ENCODE peak calls at places on chromosomes 7 and 10, in five cellular contexts. B is GM12878, V is fibroblast of lung, F is A673, H is PC-9. X is an unnamed sample.

GRCh38 chr7:45566386-45566785 is 7.8 kb upstream of the ADCY1 start:
- DNase-seq in V (no peak), B (no peak), F (no peak), H (no peak), X (no peak)

GRCh38 chr10:43502931-43503330 is 66.0 kb downstream of the ZNF487 start:
- DNase-seq in V (no peak), H (no peak), F (no peak), B (no peak), X (no peak)

GRCh38 chr10:113665806-113666354 is 2.0 kb upstream of the NRAP start:
- DNase-seq in V (peak), F (no peak), H (peak), B (no peak), X (no peak)

GRCh38 chr7:156650042-156650441 is 9.5 kb downstream of the RNF32 start:
- DNase-seq in H (no peak), V (no peak), F (peak), B (no peak), X (no peak)

GRCh38 chr10:8439040-8439439 is 384.6 kb downstream of the GATA3 start:
- DNase-seq in B (no peak), H (no peak), V (no peak), F (no peak), X (no peak)

GRCh38 chr7:84949501-84949900 is 237.4 kb downstream of the SEMA3D start:
- DNase-seq in V (peak), B (no peak), F (no peak), H (no peak), X (no peak)

GRCh38 chr10:48661441-48661840 is 23.2 kb upstream of the WDFY4 start:
- DNase-seq in V (no peak), F (no peak), B (no peak), H (no peak), X (no peak)

GRCh38 chr10:94358480-94358879 is 4.3 kb downstream of the NOC3L start:
- DNase-seq in B (no peak), V (peak), F (no peak), H (peak), X (no peak)

GRCh38 chr10:60479305-60480020 is 89.8 kb upstream of the ANK3 start:
- DNase-seq in F (peak), H (peak), B (no peak), V (peak), X (no peak)

GRCh38 chr7:29289156-29290021 is 94.8 kb downstream of the CHN2 start:
- DNase-seq in B (peak), F (no peak), V (peak), H (no peak), X (no peak)

GRCh38 chr10:123204127-123204461 is 49.9 kb downstream of the BUB3 start:
- DNase-seq in B (no peak), V (no peak), F (no peak), H (no peak), X (no peak)

GRCh38 chr10:35379226-35380137 is 43.2 kb downstream of the CCNY start:
- DNase-seq in B (peak), H (no peak), V (peak), F (peak), X (peak)

GRCh38 chr10:102621418-102622325 is 22.6 kb upstream of the TRIM8 start:
- DNase-seq in F (no peak), H (no peak), B (no peak), V (peak), X (no peak)

GRCh38 chr7:148485618-148486017 is 104.9 kb upstream of the C7orf33 start:
- DNase-seq in B (no peak), F (peak), H (no peak), V (no peak), X (no peak)

GRCh38 chr7:158431941-158432347 is 155.7 kb downstream of the PTPRN2 start:
- DNase-seq in V (peak), B (no peak), H (peak), F (no peak), X (no peak)

GRCh38 chr10:3323865-3324498 is 151.4 kb upstream of the PITRM1 start:
- DNase-seq in H (no peak), F (peak), V (peak), B (no peak), X (no peak)

GRCh38 chr7:120996333-120996982 is 7.9 kb downstream of the CPED1 start:
- DNase-seq in V (peak), H (peak), F (peak), B (no peak), X (no peak)

GRCh38 chr7:123624527-123625183 is 23.0 kb downstream of the ASB15 start:
- DNase-seq in B (peak), F (peak), H (no peak), V (no peak), X (peak)

GRCh38 chr10:68348265-68348741 is 15.6 kb upstream of the PBLD start:
- DNase-seq in V (peak), B (no peak), H (no peak), F (peak), X (no peak)

GRCh38 chr10:110641256-110641655 is 2.9 kb upstream of the RBM20 start:
- DNase-seq in F (peak), V (peak), H (peak), B (no peak), X (no peak)

GRCh38 chr7:77497079-77497478 is 40.0 kb upstream of the PTPN12 start:
- DNase-seq in V (no peak), B (no peak), H (no peak), F (no peak), X (no peak)

GRCh38 chr10:72146559-72147323 is 58.4 kb upstream of the SPOCK2 start:
- DNase-seq in F (no peak), H (no peak), B (no peak), V (no peak), X (no peak)

GRCh38 chr10:58791137-58791536 is 278.5 kb downstream of the BICC1 start:
- DNase-seq in V (peak), F (no peak), B (no peak), H (peak), X (no peak)

GRCh38 chr7:140156460-140157080 is 20.2 kb downstream of the KDM7A start:
- DNase-seq in B (no peak), F (no peak), V (no peak), H (no peak), X (no peak)

GRCh38 chr10:36412942-36413341 is 712.5 kb upstream of the ANKRD30A start:
- DNase-seq in F (no peak), H (no peak), V (no peak), B (no peak), X (no peak)

GRCh38 chr7:28315565-28316420 is 96.5 kb upstream of the CREB5 start:
- DNase-seq in F (no peak), H (no peak), V (peak), B (no peak), X (no peak)

GRCh38 chr7:48718731-48719387 is 205.5 kb upstream of the CDC14C start:
- DNase-seq in V (no peak), B (no peak), F (no peak), H (no peak), X (no peak)

GRCh38 chr10:62394556-62395018 is 20.4 kb downstream of the ZNF365 start:
- DNase-seq in B (no peak), V (no peak), F (no peak), H (no peak), X (no peak)
- TF ChIP-seq CTCF in B (no peak), V (no peak), F (no peak), H (no peak), X (no peak)

GRCh38 chr10:131946880-131947279 is 34.8 kb downstream of the BNIP3 start:
- DNase-seq in H (no peak), B (no peak), F (no peak), V (peak), X (no peak)

GRCh38 chr10:131938681-131939080 is 37.9 kb downstream of the PPP2R2D start:
- DNase-seq in H (no peak), F (no peak), B (no peak), V (no peak), X (no peak)

GRCh38 chr10:131942455-131942854 is 39.3 kb downstream of the BNIP3 start:
- DNase-seq in H (no peak), F (no peak), B (no peak), V (no peak), X (no peak)

GRCh38 chr10:131946321-131946751 is 35.4 kb downstream of the BNIP3 start:
- DNase-seq in B (no peak), F (peak), V (peak), H (no peak), X (no peak)

GRCh38 chr10:131943021-131943814 is 38.5 kb downstream of the BNIP3 start:
- DNase-seq in H (no peak), B (no peak), V (no peak), F (peak), X (no peak)
- TF ChIP-seq CTCF in H (peak), B (peak), V (peak), F (peak), X (no peak)

DNA sequence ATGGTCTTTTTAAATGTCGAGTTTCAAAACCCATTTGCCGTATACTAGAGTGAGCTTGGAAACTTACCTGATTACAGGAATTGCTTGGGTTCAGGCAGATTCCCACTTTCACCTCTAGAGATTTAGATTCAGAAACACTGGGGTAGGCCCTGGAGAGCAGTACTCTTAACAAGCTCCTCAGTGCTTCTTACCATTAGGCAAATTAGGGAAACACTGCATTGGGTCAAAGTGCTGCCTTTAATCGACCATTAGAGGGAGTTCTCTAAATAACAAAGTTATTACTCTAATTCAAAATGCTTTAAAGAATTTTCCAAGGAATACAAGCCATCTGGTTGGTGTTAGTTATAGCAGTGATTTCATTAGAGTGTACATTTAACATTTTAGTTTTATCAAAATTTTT is 324.6 kb downstream of the GFRA1 start:
- DNase-seq in V (peak), H (no peak), B (no peak), F (peak), X (no peak)
- TF ChIP-seq CTCF in V (peak), H (no peak), B (no peak), F (peak), X (no peak)

GRCh38 chr7:143216151-143216550 is 5.7 kb upstream of the TAS2R40 start:
- DNase-seq in V (peak), F (no peak), H (no peak), B (no peak), X (no peak)

GRCh38 chr7:143217806-143218205 is 4.0 kb upstream of the TAS2R40 start:
- DNase-seq in F (no peak), H (no peak), V (no peak), B (no peak), X (no peak)

GRCh38 chr7:143210541-143210940 is 11.3 kb upstream of the TAS2R40 start:
- DNase-seq in H (no peak), F (no peak), V (no peak), B (no peak), X (no peak)

GRCh38 chr7:143214789-143215679 is 6.8 kb upstream of the TAS2R40 start:
- DNase-seq in B (peak), V (peak), F (peak), H (peak), X (no peak)
- TF ChIP-seq CTCF in B (peak), V (peak), F (peak), H (peak), X (peak)

DNA sequence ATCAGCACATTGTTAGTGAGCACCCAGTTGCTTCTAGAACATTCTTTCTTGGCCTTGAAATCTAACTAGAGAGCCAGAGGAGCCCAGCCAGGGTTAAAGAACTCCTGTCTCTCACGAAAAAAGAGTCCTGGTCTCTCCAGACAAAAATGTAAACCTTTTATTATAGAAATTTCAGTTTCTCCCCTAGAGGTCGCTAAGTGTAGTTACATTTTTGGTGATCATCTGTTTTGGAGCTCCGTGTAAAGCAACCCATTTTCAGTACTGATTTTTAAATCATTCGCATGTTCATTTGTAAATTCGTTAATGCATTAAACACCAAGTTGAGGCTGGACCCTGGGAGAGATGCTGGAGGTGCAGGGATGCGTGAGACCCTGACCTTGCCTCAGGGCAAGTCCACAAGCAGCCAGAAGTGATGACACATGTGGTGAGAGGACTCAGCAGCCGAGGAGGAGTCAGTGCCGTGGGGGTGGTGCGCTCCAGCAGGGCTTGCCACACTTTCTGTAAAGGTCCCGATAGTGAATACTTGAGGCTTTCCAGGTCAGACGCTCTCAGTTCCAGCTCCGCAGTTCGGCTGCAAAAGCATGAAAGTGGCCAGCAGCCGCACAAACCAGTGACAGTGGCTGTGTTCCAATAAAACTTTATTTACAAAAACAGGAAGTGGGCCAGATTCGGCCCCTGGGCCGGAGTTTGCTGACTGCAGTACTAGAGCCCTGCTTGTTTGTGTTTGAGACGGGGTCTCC is 578.6 kb upstream of the FOXK1 start:
- DNase-seq in F (peak), B (no peak), H (no peak), V (peak), X (no peak)
- TF ChIP-seq CTCF in F (peak), B (no peak), H (peak), V (no peak), X (no peak)

DNA sequence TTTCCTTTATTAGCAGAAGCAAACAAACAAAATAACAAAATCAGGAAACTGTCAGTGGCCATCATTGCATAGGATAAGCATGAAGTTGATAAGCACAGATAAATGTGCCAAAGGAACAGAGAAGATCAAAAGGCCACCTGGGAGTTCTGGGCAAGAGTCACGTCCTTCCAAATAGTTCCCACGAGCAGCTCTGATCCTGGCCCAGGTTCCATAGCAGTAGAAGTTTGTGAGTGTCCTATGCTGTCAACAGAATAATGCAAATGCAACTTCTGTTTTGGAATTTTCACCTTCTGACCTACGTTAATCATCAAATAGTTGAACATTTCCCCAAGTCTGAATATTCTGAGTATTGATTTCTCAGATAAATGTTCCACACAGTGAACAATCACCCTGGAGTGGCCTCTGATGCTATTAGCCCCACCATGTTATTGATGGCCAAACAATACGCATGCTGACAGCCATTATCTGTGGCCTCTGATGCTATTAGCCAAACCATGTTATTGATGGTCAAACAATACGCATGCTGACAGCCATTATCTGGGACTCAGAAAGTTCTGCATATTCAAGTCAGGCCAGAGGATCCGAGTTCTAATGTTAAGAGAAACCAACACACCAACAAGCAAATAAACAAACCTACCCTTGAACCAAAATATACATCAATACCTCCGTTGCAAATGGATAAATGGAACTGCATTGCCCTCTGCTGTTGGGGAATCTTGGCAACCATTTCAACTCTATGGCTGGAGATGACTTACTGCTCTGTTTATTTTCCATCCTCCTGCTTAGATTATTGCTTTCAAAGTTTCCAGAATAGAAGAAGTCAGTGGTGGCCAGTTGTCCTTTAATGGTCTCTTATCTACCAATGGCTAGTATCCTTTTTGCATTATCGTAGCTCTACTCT is 63.3 kb downstream of the MRC1 start:
- DNase-seq in H (no peak), V (peak), F (peak), B (no peak), X (no peak)
- TF ChIP-seq CTCF in H (no peak), V (peak), F (peak), B (peak), X (no peak)

DNA sequence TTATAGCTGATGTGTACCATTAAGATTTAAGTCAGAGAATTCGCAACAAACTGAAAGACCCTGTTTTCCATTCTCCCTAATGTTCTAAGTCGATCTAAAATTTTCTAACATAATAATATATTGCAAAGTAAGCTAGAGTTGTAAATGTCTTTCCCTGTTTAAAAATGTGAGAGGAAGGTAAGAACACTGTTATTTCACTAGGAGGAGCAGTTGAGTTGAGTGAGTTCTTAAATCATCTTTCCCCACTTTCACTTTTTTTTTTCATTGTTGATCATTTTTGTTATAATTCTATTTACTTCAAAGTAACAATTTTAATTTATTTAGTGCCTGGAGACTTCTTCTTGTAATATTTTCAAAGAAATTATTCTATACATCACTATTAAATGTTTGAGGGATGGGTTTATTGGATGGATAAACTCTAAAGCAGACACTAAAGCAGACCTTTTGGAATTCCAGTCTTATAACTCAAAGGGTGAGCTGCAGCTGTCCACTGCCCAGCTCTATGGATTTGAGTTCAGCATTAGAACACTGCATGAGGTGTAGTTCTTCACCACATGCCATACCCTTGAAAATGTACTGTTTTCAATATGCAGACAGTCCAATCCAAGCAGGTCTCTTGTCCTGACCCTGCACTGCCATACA is 181.3 kb upstream of the FZD1 start:
- DNase-seq in F (peak), V (peak), B (no peak), H (no peak), X (no peak)
- TF ChIP-seq CTCF in F (peak), V (peak), B (peak), H (peak), X (no peak)

GRCh38 chr7:55173671-55174070 is 154.9 kb downstream of the EGFR start:
- DNase-seq in F (no peak), B (no peak), V (no peak), H (no peak), X (no peak)
- TF ChIP-seq CTCF in F (no peak), B (peak), V (no peak), H (peak), X (no peak)

X was measured in activated B cell treated with CpG ODN at 0.5 μM for 24 hours.